ENCODE peak calls at places on chromosome 4, in eight cellular contexts. K is transverse colon; A is skeletal muscle cell; N is CD8-positive, alpha-beta memory T cell; Q is suprapubic skin; J is AG09309; U is pancreas; C is psoas muscle. Z is an unnamed sample.

GRCh38 chr4:40187386-40187913 is 9.4 kb upstream of the RHOH start:
- DNase-seq in A (no peak), Q (no peak), J (no peak), C (no peak), U (no peak), K (no peak), N (no peak), Z (no peak)

GRCh38 chr4:41319553-41319952 is 62.8 kb downstream of the UCHL1 start:
- DNase-seq in Q (no peak), J (no peak), A (no peak), N (no peak), U (no peak), C (no peak), K (no peak), Z (peak; percentile 32)

GRCh38 chr4:76192221-76192620 is 21.4 kb downstream of the SCARB2 start:
- DNase-seq in A (no peak), U (no peak), K (no peak), J (no peak), N (no peak), C (no peak), Q (no peak), Z (no peak)

GRCh38 chr4:153549401-153549800 is 83.2 kb downstream of the TMEM131L start:
- DNase-seq in U (no peak), J (no peak), Q (no peak), N (no peak), A (no peak), K (no peak), C (no peak), Z (no peak)

GRCh38 chr4:6529021-6529420 is 46.0 kb upstream of the MAN2B2 start:
- DNase-seq in J (no peak), A (no peak), N (no peak), C (no peak), K (no peak), U (no peak), Q (no peak), Z (no peak)

GRCh38 chr4:152591361-152591760 is 55.5 kb upstream of the FBXW7 start:
- DNase-seq in C (peak; percentile 30), N (no peak), K (peak; percentile 63), J (no peak), Q (peak; percentile 81), A (peak; percentile 67), U (peak; percentile 24), Z (no peak)

GRCh38 chr4:11470709-11471441 is 42.2 kb upstream of the HS3ST1 start:
- DNase-seq in A (no peak), N (no peak), Q (no peak), K (no peak), J (no peak), C (no peak), U (no peak), Z (no peak)

GRCh38 chr4:13215560-13215959 is 268.6 kb downstream of the RAB28 start:
- DNase-seq in Q (no peak), C (no peak), N (no peak), J (no peak), K (no peak), A (no peak), U (no peak), Z (no peak)

GRCh38 chr4:24434193-24434728 is 150.1 kb downstream of the DHX15 start:
- DNase-seq in U (no peak), J (no peak), Q (no peak), A (no peak), K (no peak), C (no peak), N (no peak), Z (no peak)

GRCh38 chr4:107219681-107220080 is 183.6 kb upstream of the DKK2 start:
- DNase-seq in A (no peak), J (no peak), Q (no peak), C (no peak), U (no peak), K (no peak), N (no peak), Z (no peak)

GRCh38 chr4:38967260-38968095 is 64.7 kb downstream of the TMEM156 start:
- DNase-seq in J (peak; percentile 98), U (no peak), A (peak; percentile 96), K (no peak), Q (no peak), C (no peak), N (no peak), Z (no peak)

GRCh38 chr4:27276322-27277073 is 415.9 kb downstream of the STIM2 start:
- DNase-seq in N (no peak), A (no peak), C (no peak), Q (no peak), K (no peak), J (peak; percentile 5), U (no peak), Z (no peak)

GRCh38 chr4:128068927-128069326 is 7.8 kb downstream of the LARP1B start:
- DNase-seq in K (no peak), J (no peak), N (no peak), U (no peak), C (no peak), A (no peak), Q (no peak), Z (peak; percentile 53)

GRCh38 chr4:98828801-98829200 is 100.1 kb downstream of the EIF4E start:
- DNase-seq in N (no peak), J (no peak), Q (no peak), C (no peak), U (no peak), A (no peak), K (peak; percentile 13), Z (peak; percentile 4)

GRCh38 chr4:17695341-17695740 is 80.9 kb downstream of the MED28 start:
- DNase-seq in C (no peak), N (no peak), A (no peak), Q (no peak), K (no peak), U (no peak), J (no peak), Z (no peak)

GRCh38 chr4:189362364-189362763 is 578.3 kb upstream of the FRG1 start:
- DNase-seq in A (no peak), K (no peak), U (no peak), C (no peak), J (no peak), Q (no peak), N (no peak), Z (no peak)
- H3K4me3 ChIP-seq in A (no peak overlapping the region), K (no peak overlapping the region), U (no peak overlapping the region), C (no peak overlapping the region), J (no peak overlapping the region), Q (no peak overlapping the region), N (no peak overlapping the region), Z (no peak overlapping the region)

GRCh38 chr4:80268936-80269335 is 2.5 kb downstream of the FGF5 start:
- DNase-seq in C (no peak), Q (no peak), U (no peak), K (no peak), N (no peak), A (no peak), J (no peak), Z (no peak)

GRCh38 chr4:80266267-80266901 is at the start of gene FGF5:
- DNase-seq in Q (no peak), K (peak; percentile 36), N (no peak), A (peak; percentile 81), C (peak; percentile 50), J (peak; percentile 80), U (no peak), Z (peak; percentile 48)

GRCh38 chr4:80270321-80270720 is 3.9 kb downstream of the FGF5 start:
- DNase-seq in A (no peak), Q (no peak), C (no peak), N (no peak), K (no peak), U (no peak), J (no peak), Z (no peak)

GRCh38 chr4:80266902-80267380 is 477 bp downstream of the FGF5 start:
- DNase-seq in C (no peak), Q (no peak), K (no peak), J (no peak), A (no peak), N (no peak), U (no peak), Z (no peak)

DNA sequence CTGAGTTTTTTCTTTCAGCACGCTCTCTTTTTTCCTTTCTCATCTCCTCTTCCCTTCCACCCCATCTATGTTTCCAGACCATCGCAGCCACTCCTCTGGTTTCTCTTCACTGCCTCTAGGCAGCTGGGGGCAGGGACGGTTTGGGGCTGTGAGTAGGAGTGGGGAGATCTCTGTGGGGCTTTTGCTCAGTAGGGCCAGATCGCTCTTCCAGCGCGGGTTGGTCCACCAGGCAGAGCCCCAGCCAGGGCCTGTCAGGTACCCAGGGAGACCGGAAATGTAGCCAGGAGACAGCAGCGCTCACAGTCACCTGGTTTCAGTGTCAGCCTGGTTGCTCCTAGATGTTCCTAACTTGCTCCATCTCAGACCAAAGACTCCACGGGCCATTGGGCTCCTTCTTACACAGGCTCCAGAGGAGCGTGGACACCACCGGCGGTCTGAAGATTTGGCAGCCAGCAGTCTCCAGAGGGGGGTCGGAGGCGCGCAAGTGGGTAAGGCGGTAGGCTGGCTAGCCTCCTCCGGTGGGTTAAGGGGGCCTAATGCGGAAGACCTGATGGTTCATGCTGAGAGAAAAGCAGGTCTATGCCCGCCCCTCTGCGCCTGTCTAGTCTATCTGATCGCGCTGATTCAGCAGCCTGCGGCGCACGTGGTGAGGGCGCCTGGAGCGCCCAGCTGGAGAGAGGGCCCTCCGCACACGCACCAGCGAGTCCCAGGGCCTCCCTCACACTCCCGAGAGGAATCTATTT is 1.8 kb downstream of the FGF5 start:
- DNase-seq in U (no peak), C (no peak), K (no peak), J (no peak), N (no peak), Q (no peak), A (no peak), Z (no peak)
- H3K4me3 ChIP-seq in U (no peak overlapping the region), C (no peak overlapping the region), K (no peak overlapping the region), J (peak overlapping the region; percentile 91), N (no peak overlapping the region), Q (no peak overlapping the region), A (peak overlapping the region; percentile 80), Z (no peak overlapping the region)

DNA sequence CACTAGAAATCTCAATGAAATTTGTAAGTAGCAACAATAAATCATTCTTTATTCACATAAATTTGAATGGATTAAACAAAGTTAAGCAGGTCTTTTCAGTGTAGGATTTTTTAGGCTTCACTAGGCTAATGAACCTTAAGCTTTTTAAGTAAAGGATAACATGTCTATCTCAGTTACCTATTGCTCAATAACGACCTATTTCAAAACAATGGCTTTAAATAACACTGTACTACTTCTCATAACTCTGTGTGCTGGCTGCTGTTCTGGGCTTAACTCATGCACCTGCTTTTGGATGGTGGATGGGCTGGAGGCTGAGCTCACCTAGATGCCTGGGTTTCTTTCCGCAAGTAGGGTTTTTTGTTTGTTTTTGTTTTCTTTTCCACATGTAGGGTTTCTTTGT is 495.0 kb upstream of the SLIT2 start:
- DNase-seq in Q (no peak), A (no peak), K (no peak), C (no peak), J (no peak), U (no peak), N (no peak), Z (no peak)
- H3K4me3 ChIP-seq in Q (no peak overlapping the region), A (no peak overlapping the region), K (no peak overlapping the region), C (no peak overlapping the region), J (no peak overlapping the region), U (no peak overlapping the region), N (no peak overlapping the region), Z (no peak overlapping the region)

DNA sequence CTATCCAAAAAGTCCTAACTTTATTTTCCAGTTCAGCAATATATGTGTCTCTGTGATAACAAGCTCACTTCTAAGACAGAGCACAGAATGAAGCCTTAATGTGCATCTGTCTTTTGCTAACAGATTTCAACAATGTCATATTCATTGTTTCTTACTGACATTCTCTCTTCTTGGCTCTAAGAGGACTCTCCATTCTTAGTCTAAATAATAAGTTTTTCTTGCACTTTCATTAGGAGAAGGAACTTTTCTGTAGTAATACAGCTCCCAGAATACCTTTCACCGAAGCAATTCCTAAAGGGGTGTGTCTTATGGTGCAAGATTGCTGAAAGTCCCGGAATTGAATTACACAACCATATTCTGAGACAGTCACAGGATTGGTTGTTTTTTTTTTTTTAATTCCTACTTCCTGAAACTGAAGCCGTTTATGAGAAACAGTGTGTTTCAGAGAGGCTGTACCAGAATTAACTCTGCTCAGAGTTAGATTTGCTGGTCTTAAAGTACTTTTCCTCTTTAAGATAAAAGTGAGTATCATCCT is at the start of gene ALPK1:
- DNase-seq in N (no peak), C (no peak), U (peak; percentile 28), A (peak; percentile 70), K (no peak), Q (no peak), J (peak; percentile 81), Z (no peak)
- H3K4me3 ChIP-seq in N (peak within 1 kb of the TSS; percentile 67), C (peak within 1 kb of the TSS; percentile 65), U (peak within 1 kb of the TSS; percentile 42), A (peak within 1 kb of the TSS; percentile 42), K (peak within 1 kb of the TSS; percentile 33), Q (peak within 1 kb of the TSS; percentile 42), J (peak within 1 kb of the TSS; percentile 50), Z (no peak within 1 kb of the TSS)

Z was measured in BE2C.